ENCODE peak calls at places on chromosomes 2 and 18, in five cellular contexts. C is HS-5; X is stimulated activated CD4-positive, alpha-beta T cell treated with anti-CD3 and anti-CD28 coated beads, Interleukin-4, amount 100 ng/mL, for 1 hour; T is T-helper 1 cell; M is EL. I is an unnamed sample.

GRCh38 chr2:8756230-8756629 is 74.4 kb downstream of the ID2 start:
- DNase-seq in C (no peak), X (no peak), T (no peak), M (no peak), I (no peak)

GRCh38 chr2:119250891-119251290 is 27.3 kb downstream of the STEAP3 start:
- DNase-seq in C (no peak), X (no peak), T (no peak), M (no peak), I (no peak)

GRCh38 chr18:24982831-24983230 is 369.1 kb downstream of the ZNF521 start:
- DNase-seq in C (no peak), X (no peak), T (no peak), M (no peak), I (no peak)

GRCh38 chr2:190023860-190024259 is 38.7 kb downstream of the MSTN start:
- DNase-seq in C (no peak), X (no peak), T (no peak), M (peak), I (no peak)

GRCh38 chr2:29238497-29238896 is 123.3 kb downstream of the CLIP4 start:
- DNase-seq in C (no peak), X (no peak), T (no peak), M (peak), I (no peak)

GRCh38 chr2:236036045-236036444 is 132.1 kb downstream of the GBX2 start:
- DNase-seq in C (no peak), X (no peak), T (no peak), M (no peak), I (no peak)

GRCh38 chr2:241798081-241798630 is 10.8 kb upstream of the NEU4 start:
- DNase-seq in C (no peak), X (no peak), T (no peak), M (no peak), I (no peak)

GRCh38 chr2:37348155-37348554 is 3.7 kb downstream of the QPCT start:
- DNase-seq in C (no peak), X (no peak), T (no peak), M (no peak), I (no peak)

GRCh38 chr2:169072163-169072925 is 3.0 kb downstream of the DHRS9 start:
- DNase-seq in C (no peak), X (no peak), T (no peak), M (no peak), I (no peak)

GRCh38 chr2:127083819-127084503 is 23.0 kb downstream of the BIN1 start:
- DNase-seq in C (peak), X (no peak), T (no peak), M (peak), I (no peak)

GRCh38 chr2:128026422-128027277 is 1.2 kb downstream of the SAP130 start:
- DNase-seq in C (no peak), X (no peak), T (no peak), M (peak), I (no peak)

GRCh38 chr18:48840491-48840877 is 110.3 kb downstream of the SMAD7 start:
- DNase-seq in C (no peak), X (no peak), T (no peak), M (no peak), I (no peak)

GRCh38 chr2:168336786-168337388 is 89.5 kb upstream of the STK39 start:
- DNase-seq in C (no peak), X (peak), T (peak), M (no peak), I (peak)

GRCh38 chr2:192053921-192054320 is 140.8 kb downstream of the TMEFF2 start:
- DNase-seq in C (no peak), X (no peak), T (no peak), M (no peak), I (no peak)

GRCh38 chr18:3179430-3180089 is 40.2 kb downstream of the MYOM1 start:
- DNase-seq in C (no peak), X (no peak), T (no peak), M (no peak), I (no peak)

GRCh38 chr2:148614024-148614331 is 30.6 kb upstream of the EPC2 start:
- DNase-seq in C (no peak), X (no peak), T (no peak), M (peak), I (no peak)

GRCh38 chr2:145910416-145910815 is 1390.5 kb upstream of the ZEB2 start:
- DNase-seq in C (no peak), X (no peak), T (no peak), M (no peak), I (no peak)

GRCh38 chr2:164114937-164115336 is 379.1 kb upstream of the FIGN start:
- DNase-seq in C (no peak), X (no peak), T (no peak), M (no peak), I (no peak)

GRCh38 chr18:76558881-76559667 is 64.0 kb upstream of the ZNF516 start:
- DNase-seq in C (no peak), X (no peak), T (no peak), M (no peak), I (no peak)

GRCh38 chr18:5622905-5623304 is 79.1 kb upstream of the EPB41L3 start:
- DNase-seq in C (no peak), X (no peak), T (no peak), M (no peak), I (no peak)

GRCh38 chr2:188978291-188979081 is 4.3 kb downstream of the COL3A1 start:
- DNase-seq in C (peak), X (no peak), T (no peak), M (peak), I (no peak)

GRCh38 chr2:193368615-193369014 is 1173.9 kb upstream of the TMEFF2 start:
- DNase-seq in C (no peak), X (no peak), T (no peak), M (no peak), I (no peak)

GRCh38 chr2:86566158-86566827 is 3.0 kb upstream of the CHMP3 start:
- DNase-seq in C (no peak), X (no peak), T (no peak), M (no peak), I (no peak)

GRCh38 chr2:24065341-24065740 is 10.8 kb downstream of the SF3B6 start:
- DNase-seq in C (no peak), X (no peak), T (no peak), M (no peak), I (no peak)

GRCh38 chr2:201665420-201666158 is 22.3 kb upstream of the TMEM237 start:
- DNase-seq in C (no peak), X (no peak), T (no peak), M (no peak), I (no peak)

I was measured in CD8-positive, alpha-beta T cell.